ENCODE peak calls at places on chromosomes 3 and 15, in four cellular contexts. V, D, U and O are unnamed samples.

GRCh38 chr15:80093854-80094418 is 34.5 kb downstream of the ZFAND6 start:
- DNase-seq in U (peak; percentile 76), V (no peak), D (no peak), O (peak; percentile 38)

GRCh38 chr3:24400015-24400414 is 94.6 kb downstream of the THRB start:
- DNase-seq in U (no peak), D (no peak), V (no peak), O (no peak)

GRCh38 chr3:149077638-149078037 is 8.7 kb downstream of the HLTF start:
- DNase-seq in V (no peak), D (no peak), U (no peak), O (no peak)

GRCh38 chr15:92014461-92015030 is 161.0 kb downstream of the SLCO3A1 start:
- DNase-seq in U (no peak), D (no peak), V (no peak), O (no peak)

GRCh38 chr3:187567026-187567425 is 103.2 kb downstream of the SST start:
- DNase-seq in D (no peak), U (no peak), V (no peak), O (no peak)

GRCh38 chr15:72196409-72197044 is 1.1 kb downstream of the GRAMD2A start:
- DNase-seq in U (no peak), D (no peak), V (no peak), O (no peak)

GRCh38 chr15:81381725-81382124 is 7.7 kb upstream of the TMC3 start:
- DNase-seq in U (no peak), V (no peak), D (no peak), O (no peak)

GRCh38 chr3:17643691-17644090 is 98.7 kb downstream of the TBC1D5 start:
- DNase-seq in V (no peak), U (no peak), D (no peak), O (no peak)

GRCh38 chr15:70479056-70479455 is 284.3 kb downstream of the UACA start:
- DNase-seq in V (no peak), D (no peak), U (no peak), O (no peak)

GRCh38 chr3:14455571-14456317 is 53.3 kb downstream of the SLC6A6 start:
- DNase-seq in V (no peak), U (no peak), D (no peak), O (no peak)
- TF ChIP-seq TARDBP in V (no peak), U (no peak), D (no peak), O (no peak)

GRCh38 chr3:144270100-144270499 is 298.5 kb downstream of the DIPK2A start:
- DNase-seq in U (no peak), D (no peak), V (no peak), O (no peak)

GRCh38 chr3:144264805-144265204 is 293.2 kb downstream of the DIPK2A start:
- DNase-seq in V (no peak), U (no peak), D (no peak), O (no peak)

GRCh38 chr3:144265527-144266100 is 294.0 kb downstream of the DIPK2A start:
- DNase-seq in V (no peak), U (no peak), D (no peak), O (no peak)

GRCh38 chr3:144259267-144259666 is 287.6 kb downstream of the DIPK2A start:
- DNase-seq in U (no peak), D (no peak), V (no peak), O (no peak)

DNA sequence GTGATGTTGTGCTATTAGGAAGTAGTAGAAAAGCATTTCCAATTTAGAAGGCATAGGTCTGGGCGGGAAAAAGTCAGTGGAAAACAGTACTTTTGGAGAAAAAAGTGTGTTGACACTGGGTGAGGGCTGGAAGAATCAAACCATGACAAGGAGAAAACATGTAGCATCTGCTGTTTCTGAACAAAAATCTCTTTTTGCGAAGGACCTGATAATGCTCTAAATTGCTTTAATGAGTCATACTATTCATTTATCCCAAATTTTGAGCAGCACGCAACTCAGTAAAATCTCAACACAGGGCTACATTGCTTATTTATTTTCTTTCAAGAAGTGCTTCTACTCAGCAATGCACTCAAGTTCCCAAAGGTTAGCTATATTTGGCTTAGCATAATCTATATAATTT is 292.7 kb downstream of the DIPK2A start:
- DNase-seq in D (no peak), V (no peak), U (no peak), O (no peak)
- TF ChIP-seq TARDBP in D (no peak), V (no peak), U (no peak), O (no peak)

GRCh38 chr3:143119974-143120715 is 574 bp downstream of the CHST2 start:
- DNase-seq in V (no peak), D (no peak), U (peak; percentile 47), O (peak; percentile 61)
- TF ChIP-seq TARDBP in V (no peak), D (no peak), U (no peak), O (no peak)

DNA sequence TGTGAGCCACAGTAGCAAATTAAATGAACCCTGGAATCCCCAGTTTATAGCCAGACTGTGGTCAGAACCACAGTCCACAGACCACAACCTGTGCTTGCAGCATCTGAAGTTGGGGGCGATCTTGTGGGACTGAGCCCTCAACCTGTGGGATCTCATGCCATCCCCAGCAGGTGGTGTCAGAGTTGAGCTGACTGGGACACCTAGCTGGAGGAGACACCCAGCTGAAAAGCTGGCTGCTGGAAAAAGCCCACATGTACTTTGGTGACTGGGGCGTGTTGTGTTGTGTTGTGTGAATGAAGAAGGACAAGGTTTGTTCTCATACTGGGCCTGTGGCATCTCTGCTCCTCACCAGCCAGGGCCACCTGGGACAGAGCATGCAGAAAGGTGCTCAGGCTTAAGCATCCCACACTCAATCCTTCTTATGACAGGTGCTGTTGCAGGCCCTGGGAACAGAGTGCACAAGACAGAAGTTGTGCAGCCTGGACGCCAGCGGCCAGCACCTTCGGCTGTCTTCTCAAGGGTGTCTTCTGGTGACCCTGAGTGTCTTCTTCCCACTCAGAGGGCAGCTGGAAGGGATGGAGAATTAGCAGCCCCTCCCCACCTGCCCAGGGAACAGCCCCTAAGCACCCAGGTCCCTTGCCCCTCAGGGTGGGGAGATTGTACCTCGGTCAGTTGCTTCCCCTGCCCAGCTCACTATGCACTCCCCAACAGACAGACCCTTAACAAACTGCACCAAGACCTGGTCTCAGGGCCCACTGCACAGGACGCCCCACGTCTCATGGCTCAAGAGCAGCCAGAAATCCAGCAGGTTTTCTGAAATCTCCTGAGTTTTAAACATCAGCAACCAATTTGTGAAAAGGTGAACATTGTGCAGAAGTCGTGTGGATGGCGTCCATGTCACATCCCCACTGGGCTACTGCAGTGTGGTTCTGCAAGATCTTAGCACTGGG is 2.2 kb upstream of the UROC1 start:
- DNase-seq in U (no peak), D (peak; percentile 32), V (no peak), O (no peak)
- TF ChIP-seq TARDBP in U (no peak), D (no peak), V (no peak), O (no peak)

GRCh38 chr3:27740854-27741253 is 18.7 kb upstream of the EOMES start:
- DNase-seq in U (no peak), V (no peak), D (no peak), O (no peak)
- TF ChIP-seq TARDBP in U (no peak), V (no peak), D (no peak), O (no peak)

GRCh38 chr15:41629883-41630282 is 30.3 kb upstream of the MGA start:
- DNase-seq in D (no peak), U (no peak), V (no peak), O (no peak)
- TF ChIP-seq TARDBP in D (no peak), U (no peak), V (no peak), O (no peak)

DNA sequence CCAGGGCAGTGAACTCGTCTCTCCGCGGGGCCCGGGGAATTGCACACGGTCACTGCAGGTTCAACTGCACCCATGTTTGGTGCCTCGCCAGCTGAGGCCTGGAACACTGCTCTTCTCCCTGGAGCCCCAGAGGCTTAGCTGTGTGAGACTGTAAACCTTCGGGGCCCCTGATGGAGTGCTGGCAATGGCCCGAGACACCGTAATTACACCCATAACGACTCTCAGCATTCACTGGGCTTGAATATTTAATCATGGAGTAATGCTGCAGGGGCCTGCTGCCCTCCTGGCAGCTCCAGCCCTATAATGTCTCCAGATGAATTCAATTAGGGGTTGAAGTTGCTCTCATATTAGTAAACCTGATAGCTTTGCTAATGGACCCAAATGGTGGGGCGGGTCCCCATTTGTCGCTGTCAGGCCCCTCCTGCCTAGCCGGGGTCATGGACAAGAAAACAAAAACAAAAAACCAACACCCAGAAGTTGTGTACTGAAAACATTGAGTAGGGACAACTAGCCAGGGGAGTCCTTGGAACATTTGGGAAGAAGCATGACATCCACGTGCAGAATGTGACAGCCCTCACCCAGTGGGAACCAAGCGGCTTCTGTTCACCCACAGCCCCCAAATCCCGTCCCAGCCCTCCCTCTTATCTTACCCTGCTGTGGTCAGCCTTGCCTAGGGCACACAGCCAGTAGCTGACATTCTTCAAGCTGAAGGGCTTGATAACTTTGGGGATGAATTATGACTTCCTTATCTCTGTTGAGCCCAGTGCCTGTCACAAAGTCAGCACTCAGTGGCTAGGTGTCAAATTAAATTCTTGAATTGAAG is 74.3 kb upstream of the SCN5A start:
- DNase-seq in V (no peak), D (no peak), U (peak; percentile 93), O (no peak)
- TF ChIP-seq TARDBP in V (no peak), D (no peak), U (peak; percentile 63), O (no peak)

DNA sequence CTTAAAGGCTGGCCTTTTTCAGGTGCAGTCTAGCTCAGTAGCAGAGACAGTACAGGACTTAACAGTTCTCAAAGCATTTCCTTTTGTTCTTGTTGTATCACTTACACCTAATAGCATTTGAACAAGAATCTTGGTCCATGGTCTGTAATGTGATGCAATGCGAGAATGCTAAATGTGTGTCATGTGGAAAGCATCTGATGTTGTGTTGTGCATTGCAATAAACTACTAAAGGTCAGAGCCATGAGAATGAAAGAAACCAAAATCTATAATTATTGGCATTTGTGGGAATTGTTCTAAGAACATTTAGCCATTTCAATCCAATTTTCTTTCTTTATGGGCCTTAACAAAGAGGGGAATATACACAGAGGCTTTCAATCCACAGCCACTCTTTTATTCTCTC is 324.5 kb upstream of the ROBO2 start:
- DNase-seq in D (no peak), U (no peak), V (no peak), O (no peak)
- TF ChIP-seq TARDBP in D (no peak), U (no peak), V (no peak), O (no peak)

GRCh38 chr3:98343647-98344507 is 9.8 kb upstream of the OR5K4 start:
- DNase-seq in V (no peak), U (peak; percentile 63), D (peak; percentile 62), O (peak; percentile 62)
- TF ChIP-seq TARDBP in V (no peak), U (no peak), D (no peak), O (no peak)

DNA sequence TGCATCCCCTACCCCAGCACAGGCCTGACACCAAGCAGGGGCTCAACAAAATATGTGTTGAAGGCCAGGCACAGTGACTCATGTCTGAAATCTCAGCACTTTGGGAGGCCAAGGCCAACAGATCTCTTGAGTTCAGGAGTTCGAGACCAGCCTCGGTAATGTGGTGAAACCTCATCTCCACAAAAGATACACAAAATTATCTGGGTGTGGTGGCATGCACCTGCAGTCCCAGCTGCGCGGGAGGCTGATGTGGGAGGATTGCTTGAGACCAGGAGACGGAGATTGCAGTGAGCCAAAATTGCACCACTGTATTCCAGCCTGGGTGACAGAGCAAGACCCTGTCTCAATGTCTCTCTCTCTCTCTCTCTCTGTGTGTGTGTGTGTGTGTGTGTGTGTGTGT is 30.7 kb upstream of the CYP11A1 start:
- DNase-seq in V (no peak), U (no peak), D (no peak), O (no peak)
- TF ChIP-seq TARDBP in V (no peak), U (no peak), D (no peak), O (no peak)